ENCODE peak calls at places on chromosomes 3 and 15, in nine cellular contexts. A is NCI-H2081 treated with DMSO at 0.1 percent for 48 hours; Q is thyroid gland; D is neuronal stem cell; K is activated CD4-positive, CD25-positive, alpha-beta regulatory T cell treated with anti-CD3 and anti-CD28 coated beads, Interleukin-2, amount 50 U/mL, for 16 hours; R is T-helper 1 cell; Z is GM23338; N is stimulated activated CD8-positive, alpha-beta memory T cell treated with anti-CD3 and anti-CD28 coated beads, Interleukin-7, amount 100 ng/mL, for 1 hour; S is Right ventricle myocardium superior. M is an unnamed sample.

GRCh38 chr3:64440498-64440897 is 215.2 kb upstream of the PRICKLE2 start:
- DNase-seq in A (no peak), Q (peak; percentile 35), D (no peak), K (no peak), R (no peak), Z (no peak), N (no peak), S (no peak), M (no peak)

GRCh38 chr3:197456271-197457091 is 99.3 kb downstream of the BDH1 start:
- DNase-seq in A (no peak), Q (peak; percentile 91), D (peak; percentile 53), K (no peak), R (peak; percentile 51), Z (peak; percentile 91), N (no peak), S (peak; percentile 92), M (no peak)

GRCh38 chr3:42663581-42664442 is 10.3 kb downstream of the ZBTB47 start:
- DNase-seq in A (no peak), Q (peak; percentile 39), D (no peak), K (no peak), R (no peak), Z (no peak), N (no peak), S (no peak), M (no peak)

GRCh38 chr3:39166932-39167532 is 13.6 kb upstream of the CSRNP1 start:
- DNase-seq in A (no peak), Q (no peak), D (no peak), K (no peak), R (no peak), Z (no peak), N (no peak), S (no peak), M (no peak)

GRCh38 chr3:192060160-192060783 is 599.3 kb downstream of the PYDC2 start:
- DNase-seq in A (peak; percentile 99), Q (peak; percentile 27), D (peak; percentile 55), K (no peak), R (no peak), Z (no peak), N (no peak), S (no peak), M (no peak)

GRCh38 chr3:37987315-37987697 is 3.3 kb upstream of the VILL start:
- DNase-seq in A (no peak), Q (no peak), D (no peak), K (no peak), R (no peak), Z (no peak), N (no peak), S (no peak), M (no peak)

GRCh38 chr3:181710581-181711255 is 1.0 kb upstream of the SOX2 start:
- DNase-seq in A (no peak), Q (no peak), D (peak; percentile 92), K (no peak), R (no peak), Z (peak; percentile 94), N (no peak), S (no peak), M (no peak)

GRCh38 chr15:76514292-76514691 is 177.7 kb downstream of the ISL2 start:
- DNase-seq in A (peak; percentile 67), Q (no peak), D (no peak), K (no peak), R (no peak), Z (no peak), N (no peak), S (no peak), M (no peak)

GRCh38 chr15:90085565-90085964 is 16.7 kb downstream of the IDH2 start:
- DNase-seq in A (no peak), Q (no peak), D (no peak), K (no peak), R (no peak), Z (no peak), N (no peak), S (no peak), M (no peak)

GRCh38 chr15:89130194-89130593 is 41.9 kb downstream of the ABHD2 start:
- DNase-seq in A (no peak), Q (no peak), D (no peak), K (no peak), R (peak; percentile 54), Z (no peak), N (peak; percentile 29), S (no peak), M (no peak)

GRCh38 chr3:43895573-43895972 is 204.8 kb downstream of the ABHD5 start:
- DNase-seq in A (peak; percentile 43), Q (no peak), D (no peak), K (no peak), R (no peak), Z (no peak), N (no peak), S (no peak), M (no peak)

GRCh38 chr3:23900744-23901143 is 16.0 kb downstream of the NKIRAS1 start:
- DNase-seq in A (no peak), Q (no peak), D (no peak), K (no peak), R (no peak), Z (no peak), N (no peak), S (no peak), M (no peak)

GRCh38 chr3:154972951-154973350 is 107.2 kb upstream of the MME start:
- DNase-seq in A (no peak), Q (no peak), D (no peak), K (no peak), R (no peak), Z (no peak), N (no peak), S (no peak), M (no peak)

GRCh38 chr15:29708519-29708918 is 113.7 kb downstream of the TJP1 start:
- DNase-seq in A (no peak), Q (peak; percentile 68), D (no peak), K (no peak), R (no peak), Z (no peak), N (no peak), S (no peak), M (no peak)

GRCh38 chr15:58604455-58604923 is 145.0 kb downstream of the ADAM10 start:
- DNase-seq in A (no peak), Q (no peak), D (no peak), K (no peak), R (no peak), Z (no peak), N (no peak), S (no peak), M (no peak)

GRCh38 chr3:188170461-188171459 is 16.8 kb downstream of the LPP start:
- DNase-seq in A (no peak), Q (no peak), D (no peak), K (peak; percentile 25), R (peak; percentile 68), Z (no peak), N (no peak), S (no peak), M (no peak)

GRCh38 chr15:86183765-86184491 is 104.3 kb downstream of the AGBL1 start:
- DNase-seq in A (no peak), Q (no peak), D (no peak), K (no peak), R (no peak), Z (no peak), N (no peak), S (no peak), M (no peak)

GRCh38 chr3:123258811-123259420 is 57.2 kb downstream of the SEC22A start:
- DNase-seq in A (peak; percentile 66), Q (no peak), D (no peak), K (no peak), R (peak; percentile 14), Z (peak; percentile 51), N (no peak), S (no peak), M (no peak)

GRCh38 chr15:72782274-72782992 is 1.1 kb downstream of the ADPGK start:
- DNase-seq in A (no peak), Q (no peak), D (no peak), K (no peak), R (no peak), Z (no peak), N (no peak), S (no peak), M (no peak)

GRCh38 chr3:197029511-197030167 is at the start of gene MELTF:
- DNase-seq in A (no peak), Q (peak; percentile 58), D (peak; percentile 76), K (peak; percentile 30), R (peak; percentile 48), Z (peak; percentile 80), N (peak; percentile 44), S (peak; percentile 82), M (peak; percentile 60)

GRCh38 chr3:159726231-159726964 is 262.2 kb upstream of the IL12A start:
- DNase-seq in A (no peak), Q (no peak), D (no peak), K (no peak), R (no peak), Z (no peak), N (no peak), S (no peak), M (no peak)

GRCh38 chr3:37995652-37996641 is 5.4 kb downstream of the VILL start:
- DNase-seq in A (no peak), Q (no peak), D (no peak), K (no peak), R (peak; percentile 33), Z (no peak), N (no peak), S (peak; percentile 34), M (no peak)

GRCh38 chr15:68821898-68822380 is 1.2 kb upstream of the ANP32A start:
- DNase-seq in A (no peak), Q (no peak), D (no peak), K (no peak), R (peak; percentile 52), Z (peak; percentile 48), N (no peak), S (no peak), M (no peak)

GRCh38 chr3:10707089-10707983 is 108.7 kb upstream of the SLC6A11 start:
- DNase-seq in A (no peak), Q (no peak), D (peak; percentile 30), K (no peak), R (no peak), Z (peak; percentile 67), N (no peak), S (no peak), M (no peak)

GRCh38 chr15:74844319-74845207 is 1.6 kb upstream of the ULK3 start:
- DNase-seq in A (no peak), Q (no peak), D (no peak), K (no peak), R (peak; percentile 29), Z (no peak), N (no peak), S (no peak), M (no peak)

GRCh38 chr15:31197497-31198414 is 96.2 kb upstream of the TRPM1 start:
- DNase-seq in A (no peak), Q (peak; percentile 27), D (peak; percentile 15), K (no peak), R (peak; percentile 48), Z (peak; percentile 80), N (no peak), S (peak; percentile 66), M (no peak)

GRCh38 chr3:136171097-136171542 is 25.0 kb downstream of the MSL2 start:
- DNase-seq in A (no peak), Q (peak; percentile 30), D (no peak), K (no peak), R (no peak), Z (no peak), N (no peak), S (no peak), M (no peak)

GRCh38 chr15:61715082-61715481 is 345.2 kb downstream of the VPS13C start:
- DNase-seq in A (no peak), Q (peak; percentile 32), D (no peak), K (no peak), R (no peak), Z (no peak), N (no peak), S (no peak), M (no peak)

GRCh38 chr3:14457999-14458398 is 55.6 kb downstream of the SLC6A6 start:
- DNase-seq in A (no peak), Q (no peak), D (no peak), K (no peak), R (no peak), Z (peak; percentile 66), N (no peak), S (no peak), M (no peak)